ENCODE peak calls at places on chromosomes 13 and 19, in six cellular contexts. One of them, this sample, is unnamed. For H3K9me3, the result is how much of the 10 kb centered on the place peaks cover.

GRCh38 chr13:98575009-98575866 is 1.7 kb downstream of the STK24 start:
- DNase-seq in heart left ventricle: no peak
- DNase-seq in heart right ventricle: no peak
- DNase-seq in CD4-positive, alpha-beta memory T cell: peak
- DNase-seq in SJSA1: no peak
- DNase-seq in IMR-90: no peak
- DNase-seq in this sample: peak

GRCh38 chr13:44244288-44244687 is 129.3 kb upstream of the SERP2 start:
- DNase-seq in heart right ventricle: no peak
- DNase-seq in SJSA1: peak
- DNase-seq in CD4-positive, alpha-beta memory T cell: no peak
- DNase-seq in IMR-90: peak
- DNase-seq in heart left ventricle: no peak
- DNase-seq in this sample: no peak

GRCh38 chr19:48271531-48272151 is 1.8 kb downstream of the ZNF114 start:
- DNase-seq in CD4-positive, alpha-beta memory T cell: no peak
- DNase-seq in heart right ventricle: peak
- DNase-seq in IMR-90: peak
- DNase-seq in heart left ventricle: peak
- DNase-seq in SJSA1: no peak
- DNase-seq in this sample: peak

GRCh38 chr13:99875391-99875790 is 96.2 kb downstream of the ZIC5 start:
- DNase-seq in heart left ventricle: no peak
- DNase-seq in IMR-90: no peak
- DNase-seq in SJSA1: peak
- DNase-seq in CD4-positive, alpha-beta memory T cell: no peak
- DNase-seq in heart right ventricle: no peak
- DNase-seq in this sample: no peak

GRCh38 chr13:91232716-91233115 is 114.8 kb upstream of the MIR17HG start:
- DNase-seq in SJSA1: no peak
- DNase-seq in IMR-90: no peak
- DNase-seq in heart right ventricle: no peak
- DNase-seq in heart left ventricle: no peak
- DNase-seq in CD4-positive, alpha-beta memory T cell: no peak
- DNase-seq in this sample: no peak

GRCh38 chr13:26660761-26661160 is 99.8 kb downstream of the GPR12 start:
- DNase-seq in heart left ventricle: no peak
- DNase-seq in heart right ventricle: no peak
- DNase-seq in SJSA1: no peak
- DNase-seq in CD4-positive, alpha-beta memory T cell: no peak
- DNase-seq in IMR-90: no peak
- DNase-seq in this sample: no peak

GRCh38 chr19:15893498-15893897 is 4.4 kb downstream of the CYP4F2 start:
- DNase-seq in IMR-90: no peak
- DNase-seq in heart right ventricle: no peak
- DNase-seq in heart left ventricle: no peak
- DNase-seq in SJSA1: no peak
- DNase-seq in CD4-positive, alpha-beta memory T cell: no peak
- DNase-seq in this sample: no peak

GRCh38 chr13:80547341-80547740 is 206.4 kb upstream of the SPRY2 start:
- DNase-seq in CD4-positive, alpha-beta memory T cell: no peak
- DNase-seq in heart left ventricle: no peak
- DNase-seq in heart right ventricle: no peak
- DNase-seq in IMR-90: no peak
- DNase-seq in SJSA1: no peak
- DNase-seq in this sample: no peak

GRCh38 chr19:33804021-33804799 is 7.5 kb downstream of the KCTD15 start:
- DNase-seq in IMR-90: peak
- DNase-seq in heart right ventricle: peak
- DNase-seq in SJSA1: no peak
- DNase-seq in CD4-positive, alpha-beta memory T cell: no peak
- DNase-seq in heart left ventricle: peak
- DNase-seq in this sample: peak

GRCh38 chr19:18654469-18654868 is 17.6 kb downstream of the KLHL26 start:
- DNase-seq in SJSA1: no peak
- DNase-seq in heart right ventricle: no peak
- DNase-seq in IMR-90: no peak
- DNase-seq in heart left ventricle: no peak
- DNase-seq in CD4-positive, alpha-beta memory T cell: no peak
- DNase-seq in this sample: peak

GRCh38 chr13:63501702-63502101 is 2086.1 kb upstream of the PCDH20 start:
- DNase-seq in IMR-90: peak
- DNase-seq in heart left ventricle: no peak
- DNase-seq in SJSA1: no peak
- DNase-seq in heart right ventricle: no peak
- DNase-seq in CD4-positive, alpha-beta memory T cell: no peak
- DNase-seq in this sample: no peak

GRCh38 chr19:13172335-13173128 is 22.3 kb downstream of the IER2 start:
- DNase-seq in CD4-positive, alpha-beta memory T cell: peak
- DNase-seq in SJSA1: peak
- DNase-seq in heart right ventricle: peak
- DNase-seq in IMR-90: peak
- DNase-seq in heart left ventricle: peak
- DNase-seq in this sample: peak

GRCh38 chr19:5264453-5264852 is 76.2 kb downstream of the PTPRS start:
- DNase-seq in CD4-positive, alpha-beta memory T cell: no peak
- DNase-seq in SJSA1: no peak
- DNase-seq in heart right ventricle: no peak
- DNase-seq in IMR-90: no peak
- DNase-seq in heart left ventricle: no peak
- DNase-seq in this sample: peak

GRCh38 chr19:3357731-3358391 is 8.5 kb upstream of the NFIC start:
- DNase-seq in IMR-90: no peak
- DNase-seq in SJSA1: no peak
- DNase-seq in heart right ventricle: no peak
- DNase-seq in CD4-positive, alpha-beta memory T cell: no peak
- DNase-seq in heart left ventricle: no peak
- DNase-seq in this sample: peak

GRCh38 chr13:55437162-55437561 is 1703.6 kb upstream of the PRR20A start:
- DNase-seq in heart right ventricle: no peak
- DNase-seq in heart left ventricle: no peak
- DNase-seq in SJSA1: no peak
- DNase-seq in IMR-90: no peak
- DNase-seq in CD4-positive, alpha-beta memory T cell: no peak
- DNase-seq in this sample: no peak

GRCh38 chr13:110309159-110309476 is 2.0 kb downstream of the COL4A2 start:
- DNase-seq in heart right ventricle: no peak
- DNase-seq in IMR-90: no peak
- DNase-seq in heart left ventricle: no peak
- DNase-seq in CD4-positive, alpha-beta memory T cell: no peak
- DNase-seq in SJSA1: peak
- DNase-seq in this sample: no peak

GRCh38 chr13:110306960-110307696 is at the start of the genes COL4A1 and COL4A2:
- DNase-seq in heart right ventricle: peak
- DNase-seq in IMR-90: peak
- DNase-seq in SJSA1: peak
- DNase-seq in CD4-positive, alpha-beta memory T cell: no peak
- DNase-seq in heart left ventricle: peak
- DNase-seq in this sample: peak

GRCh38 chr13:110308377-110309158 is 1.5 kb downstream of the COL4A2 start:
- DNase-seq in CD4-positive, alpha-beta memory T cell: no peak
- DNase-seq in heart right ventricle: peak
- DNase-seq in SJSA1: peak
- DNase-seq in IMR-90: no peak
- DNase-seq in heart left ventricle: no peak
- DNase-seq in this sample: peak

GRCh38 chr13:110306340-110306959 is 507 bp downstream of the COL4A1 start:
- DNase-seq in heart left ventricle: no peak
- DNase-seq in SJSA1: peak
- DNase-seq in heart right ventricle: no peak
- DNase-seq in CD4-positive, alpha-beta memory T cell: no peak
- DNase-seq in IMR-90: no peak
- DNase-seq in this sample: no peak

DNA sequence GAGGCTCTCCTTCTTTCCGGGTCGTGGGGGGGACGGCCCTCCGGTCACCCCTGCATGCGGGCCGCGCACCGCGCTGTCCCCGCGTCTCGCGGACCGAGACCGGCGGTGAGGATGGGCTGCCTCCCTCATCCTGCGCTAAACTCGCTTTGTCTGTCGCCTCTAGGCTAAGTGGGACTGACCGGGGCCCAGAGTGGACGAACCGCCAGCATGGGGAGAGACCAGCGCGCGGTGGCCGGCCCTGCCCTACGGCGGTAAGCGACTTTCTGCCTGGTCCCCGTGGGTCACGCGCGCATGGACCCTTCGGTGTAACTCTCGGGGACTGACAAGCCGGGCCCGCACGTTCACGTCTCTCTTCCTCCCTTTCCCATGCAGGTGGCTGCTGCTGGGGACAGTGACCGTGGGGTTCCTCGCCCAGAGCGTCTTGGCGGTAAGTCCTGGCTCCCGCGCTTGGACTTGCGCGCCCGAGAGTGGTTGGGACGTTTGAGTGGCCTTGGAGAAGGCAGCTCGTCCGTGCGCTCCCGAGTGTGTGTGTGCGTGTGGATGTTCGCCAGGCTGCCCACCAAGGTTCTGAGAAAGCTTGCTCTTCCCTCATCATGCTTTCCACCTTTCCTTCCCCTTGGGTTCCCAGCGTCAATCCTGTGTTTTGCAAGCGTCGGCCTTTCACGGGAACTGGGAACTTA is 753 bp downstream of the COL4A2 start:
- DNase-seq in heart right ventricle: no peak
- DNase-seq in heart left ventricle: no peak
- DNase-seq in CD4-positive, alpha-beta memory T cell: no peak
- DNase-seq in IMR-90: peak
- DNase-seq in SJSA1: peak
- DNase-seq in this sample: peak
- H3K4me3 ChIP-seq in heart right ventricle: peak
- H3K4me3 ChIP-seq in heart left ventricle: peak
- H3K4me3 ChIP-seq in CD4-positive, alpha-beta memory T cell: no peak
- H3K4me3 ChIP-seq in IMR-90: peak
- H3K4me3 ChIP-seq in SJSA1: peak
- H3K4me3 ChIP-seq in this sample: peak

GRCh38 chr19:32676186-32676894 is 692 bp downstream of the RGS9BP start:
- DNase-seq in IMR-90: no peak
- DNase-seq in SJSA1: no peak
- DNase-seq in heart left ventricle: no peak
- DNase-seq in heart right ventricle: no peak
- DNase-seq in CD4-positive, alpha-beta memory T cell: peak
- DNase-seq in this sample: no peak

GRCh38 chr19:32673573-32673972 is 1.4 kb downstream of the ANKRD27 start:
- DNase-seq in heart right ventricle: no peak
- DNase-seq in IMR-90: no peak
- DNase-seq in heart left ventricle: no peak
- DNase-seq in CD4-positive, alpha-beta memory T cell: no peak
- DNase-seq in SJSA1: no peak
- DNase-seq in this sample: no peak

GRCh38 chr19:32674959-32675719 is at the start of gene ANKRD27:
- DNase-seq in heart left ventricle: peak
- DNase-seq in IMR-90: peak
- DNase-seq in heart right ventricle: peak
- DNase-seq in CD4-positive, alpha-beta memory T cell: peak
- DNase-seq in SJSA1: peak
- DNase-seq in this sample: peak

GRCh38 chr19:32675720-32676185 is at the start of gene RGS9BP:
- DNase-seq in IMR-90: peak
- DNase-seq in heart left ventricle: peak
- DNase-seq in heart right ventricle: peak
- DNase-seq in SJSA1: peak
- DNase-seq in CD4-positive, alpha-beta memory T cell: peak
- DNase-seq in this sample: peak

GRCh38 chr19:32674153-32674958 is 624 bp downstream of the ANKRD27 start:
- DNase-seq in heart right ventricle: no peak
- DNase-seq in heart left ventricle: no peak
- DNase-seq in CD4-positive, alpha-beta memory T cell: no peak
- DNase-seq in IMR-90: no peak
- DNase-seq in SJSA1: no peak
- DNase-seq in this sample: peak
- H3K27ac ChIP-seq in heart right ventricle: peak
- H3K27ac ChIP-seq in heart left ventricle: peak
- H3K27ac ChIP-seq in CD4-positive, alpha-beta memory T cell: peak
- H3K27ac ChIP-seq in IMR-90: peak
- H3K27ac ChIP-seq in SJSA1: no peak
- H3K27ac ChIP-seq in this sample: no peak

GRCh38 chr19:12137541-12137940 is 2.6 kb downstream of the ZNF20 start:
- DNase-seq in SJSA1: no peak
- DNase-seq in CD4-positive, alpha-beta memory T cell: peak
- DNase-seq in heart right ventricle: no peak
- DNase-seq in heart left ventricle: no peak
- DNase-seq in IMR-90: no peak
- DNase-seq in this sample: no peak
- H3K9me3 ChIP-seq in SJSA1: under half
- H3K9me3 ChIP-seq in CD4-positive, alpha-beta memory T cell: under half
- H3K9me3 ChIP-seq in heart right ventricle: under half
- H3K9me3 ChIP-seq in heart left ventricle: under half
- H3K9me3 ChIP-seq in IMR-90: under half
- H3K9me3 ChIP-seq in this sample: under half

GRCh38 chr13:49399801-49400472 is 43.9 kb downstream of the CAB39L start:
- DNase-seq in heart right ventricle: no peak
- DNase-seq in SJSA1: no peak
- DNase-seq in IMR-90: no peak
- DNase-seq in CD4-positive, alpha-beta memory T cell: no peak
- DNase-seq in heart left ventricle: no peak
- DNase-seq in this sample: no peak

GRCh38 chr13:49400755-49401659 is 42.9 kb downstream of the CAB39L start:
- DNase-seq in CD4-positive, alpha-beta memory T cell: no peak
- DNase-seq in IMR-90: peak
- DNase-seq in heart left ventricle: no peak
- DNase-seq in SJSA1: no peak
- DNase-seq in heart right ventricle: peak
- DNase-seq in this sample: no peak

GRCh38 chr13:49395416-49396277 is 48.2 kb downstream of the CAB39L start:
- DNase-seq in CD4-positive, alpha-beta memory T cell: no peak
- DNase-seq in heart left ventricle: no peak
- DNase-seq in IMR-90: no peak
- DNase-seq in SJSA1: no peak
- DNase-seq in heart right ventricle: no peak
- DNase-seq in this sample: peak
- H3K4me3 ChIP-seq in CD4-positive, alpha-beta memory T cell: no peak
- H3K4me3 ChIP-seq in heart left ventricle: no peak
- H3K4me3 ChIP-seq in IMR-90: no peak
- H3K4me3 ChIP-seq in SJSA1: no peak
- H3K4me3 ChIP-seq in heart right ventricle: no peak
- H3K4me3 ChIP-seq in this sample: no peak

DNA sequence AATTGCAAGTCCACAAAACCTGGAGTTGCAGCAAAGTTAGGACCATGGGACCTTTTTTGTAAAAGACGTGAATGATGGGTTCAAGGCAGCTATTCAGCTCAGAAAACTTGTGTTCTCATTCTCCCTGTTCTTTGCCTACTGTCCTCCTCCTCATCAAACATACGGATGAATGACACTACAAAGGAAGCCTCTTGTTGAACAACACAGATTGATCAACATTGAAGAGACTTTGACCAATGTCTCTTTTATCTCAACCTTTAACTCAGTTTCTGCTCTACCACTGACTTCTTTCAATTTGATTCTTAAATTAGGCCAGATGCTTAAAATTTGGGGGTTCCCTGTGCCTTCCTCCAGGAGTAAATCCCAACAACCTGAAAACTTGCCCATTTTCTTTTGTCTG is 27.9 kb upstream of the KLF12 start:
- DNase-seq in heart left ventricle: no peak
- DNase-seq in heart right ventricle: no peak
- DNase-seq in IMR-90: no peak
- DNase-seq in SJSA1: no peak
- DNase-seq in CD4-positive, alpha-beta memory T cell: no peak
- DNase-seq in this sample: no peak
- H3K27ac ChIP-seq in heart left ventricle: no peak
- H3K27ac ChIP-seq in heart right ventricle: no peak
- H3K27ac ChIP-seq in IMR-90: no peak
- H3K27ac ChIP-seq in SJSA1: no peak
- H3K27ac ChIP-seq in CD4-positive, alpha-beta memory T cell: no peak
- H3K27ac ChIP-seq in this sample: no peak

This sample was measured in osteoblast.